ENCODE peak calls at places on chromosomes 3 and 15, in five cellular contexts. X is A549, V is tibial artery, Z is heart left ventricle, A is left lung. P is an unnamed sample. For H3K4me1, the result is how much of the 10 kb centered on the place peaks cover.

GRCh38 chr3:106765342-106765741 is 611.9 kb upstream of the CCDC54 start:
- DNase-seq in X (no peak), V (no peak), Z (no peak), A (no peak), P (no peak)

GRCh38 chr3:168885028-168885427 is 778.5 kb downstream of the MECOM start:
- DNase-seq in X (no peak), V (no peak), Z (no peak), A (no peak), P (no peak)

GRCh38 chr3:113783463-113783862 is 36.6 kb downstream of the ATP6V1A start:
- DNase-seq in X (peak), V (no peak), Z (no peak), A (no peak), P (no peak)

GRCh38 chr15:50909044-50909342 is 510 bp downstream of the AP4E1 start:
- DNase-seq in X (no peak), V (no peak), Z (no peak), A (no peak), P (no peak)

GRCh38 chr15:40696228-40696627 is 1.3 kb downstream of the RAD51 start:
- DNase-seq in X (no peak), V (no peak), Z (no peak), A (no peak), P (no peak)

GRCh38 chr3:99365979-99366378 is 272.4 kb upstream of the COL8A1 start:
- DNase-seq in X (no peak), V (no peak), Z (no peak), A (no peak), P (no peak)

GRCh38 chr15:51024735-51025453 is 69.8 kb downstream of the TNFAIP8L3 start:
- DNase-seq in X (no peak), V (no peak), Z (no peak), A (no peak), P (no peak)

GRCh38 chr3:40574661-40575060 is 49.9 kb downstream of the ZNF621 start:
- DNase-seq in X (no peak), V (no peak), Z (no peak), A (no peak), P (no peak)

GRCh38 chr3:114941626-114942309 is 205.3 kb downstream of the ZBTB20 start:
- DNase-seq in X (no peak), V (no peak), Z (no peak), A (no peak), P (no peak)

GRCh38 chr3:129985113-129985512 is 10.6 kb downstream of the TRH start:
- DNase-seq in X (no peak), V (no peak), Z (no peak), A (no peak), P (peak)

GRCh38 chr3:51381333-51381705 is 3.8 kb upstream of the MANF start:
- DNase-seq in X (no peak), V (no peak), Z (no peak), A (no peak), P (no peak)

DNA sequence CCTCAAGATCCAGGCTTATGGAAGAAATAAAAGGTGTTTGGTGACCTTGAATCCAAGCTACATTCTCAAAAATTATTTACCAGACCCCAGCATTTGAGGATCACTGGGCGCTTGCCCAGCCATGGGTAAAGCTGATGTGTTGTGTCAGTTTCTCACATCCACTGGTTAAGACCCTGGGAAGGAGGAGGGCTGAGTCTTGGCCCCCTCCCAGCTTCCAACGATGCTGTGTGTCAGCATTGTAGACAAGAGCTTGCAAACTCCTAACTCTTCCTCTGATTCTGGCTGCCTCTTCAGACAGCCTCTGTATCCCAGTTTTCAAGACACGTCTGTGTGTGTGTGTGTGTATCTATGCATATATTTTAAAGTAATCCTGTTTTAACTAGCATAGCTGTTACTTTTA is 157.4 kb upstream of the LRRN1 start:
- DNase-seq in X (no peak), V (no peak), Z (no peak), A (no peak), P (no peak)
- H3K4me3 ChIP-seq in X (no peak), V (no peak), Z (no peak), A (no peak), P (no peak)

GRCh38 chr15:89075846-89076245 is 12.4 kb upstream of the ABHD2 start:
- DNase-seq in X (no peak), V (no peak), Z (no peak), A (no peak), P (no peak)

GRCh38 chr15:89077750-89078149 is 10.5 kb upstream of the ABHD2 start:
- DNase-seq in X (no peak), V (no peak), Z (no peak), A (no peak), P (no peak)

GRCh38 chr15:89081878-89082277 is 6.4 kb upstream of the ABHD2 start:
- DNase-seq in X (no peak), V (no peak), Z (no peak), A (no peak), P (no peak)

GRCh38 chr15:89075121-89075640 is 13.1 kb upstream of the ABHD2 start:
- DNase-seq in X (no peak), V (no peak), Z (no peak), A (no peak), P (no peak)

GRCh38 chr15:89078831-89079810 is 9.1 kb upstream of the ABHD2 start:
- DNase-seq in X (no peak), V (no peak), Z (no peak), A (no peak), P (no peak)
- H3K4me1 ChIP-seq in X (under half), V (under half), Z (under half), A (under half), P (under half)

DNA sequence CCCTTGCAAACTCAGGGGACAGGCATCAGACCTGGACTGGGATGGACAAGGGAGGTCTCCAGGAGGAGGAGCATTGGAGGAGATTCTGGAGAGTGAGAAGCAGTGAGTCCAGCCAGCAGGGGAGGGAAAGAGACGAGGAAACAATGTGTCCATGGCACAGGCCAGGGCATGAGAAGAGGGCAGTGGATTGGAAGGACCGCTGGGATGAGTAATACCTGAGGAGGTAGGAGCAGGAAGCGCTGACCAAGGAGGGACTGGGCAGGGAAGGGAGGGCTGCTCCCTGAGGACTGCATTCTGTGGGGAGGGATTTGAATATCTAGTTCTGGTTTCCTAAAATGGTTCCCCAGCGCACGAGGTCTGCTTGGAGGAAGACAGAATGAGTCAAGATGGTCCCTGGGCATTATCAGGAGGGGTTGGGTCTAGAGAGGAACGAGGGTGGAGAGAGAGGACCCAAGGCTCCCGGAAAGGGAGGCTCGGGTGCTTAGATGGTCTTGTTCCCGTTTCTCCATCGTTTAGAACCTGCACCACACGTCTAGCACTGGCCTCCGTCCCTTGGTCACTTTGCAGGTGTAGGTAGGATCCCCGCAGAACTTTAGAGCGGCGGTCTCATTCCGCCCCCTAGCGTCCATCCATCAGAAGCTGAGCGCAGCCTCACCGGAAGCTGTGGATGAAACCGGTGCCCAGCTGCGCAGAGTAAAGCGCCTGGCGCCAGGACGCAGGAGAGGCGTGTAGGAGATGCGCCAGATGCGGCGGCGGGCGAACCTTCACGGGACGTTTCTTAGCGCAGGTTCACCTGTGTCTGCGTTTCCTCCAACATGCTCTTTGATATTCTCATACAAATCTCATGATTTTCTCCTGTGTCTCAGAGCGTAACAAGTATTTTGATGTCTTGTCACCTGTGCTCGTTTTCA is 190.7 kb upstream of the NDN start:
- DNase-seq in X (peak), V (no peak), Z (peak), A (no peak), P (peak)
- TF ChIP-seq CTCF in X (peak), V (peak), Z (peak), A (peak), P (peak)

DNA sequence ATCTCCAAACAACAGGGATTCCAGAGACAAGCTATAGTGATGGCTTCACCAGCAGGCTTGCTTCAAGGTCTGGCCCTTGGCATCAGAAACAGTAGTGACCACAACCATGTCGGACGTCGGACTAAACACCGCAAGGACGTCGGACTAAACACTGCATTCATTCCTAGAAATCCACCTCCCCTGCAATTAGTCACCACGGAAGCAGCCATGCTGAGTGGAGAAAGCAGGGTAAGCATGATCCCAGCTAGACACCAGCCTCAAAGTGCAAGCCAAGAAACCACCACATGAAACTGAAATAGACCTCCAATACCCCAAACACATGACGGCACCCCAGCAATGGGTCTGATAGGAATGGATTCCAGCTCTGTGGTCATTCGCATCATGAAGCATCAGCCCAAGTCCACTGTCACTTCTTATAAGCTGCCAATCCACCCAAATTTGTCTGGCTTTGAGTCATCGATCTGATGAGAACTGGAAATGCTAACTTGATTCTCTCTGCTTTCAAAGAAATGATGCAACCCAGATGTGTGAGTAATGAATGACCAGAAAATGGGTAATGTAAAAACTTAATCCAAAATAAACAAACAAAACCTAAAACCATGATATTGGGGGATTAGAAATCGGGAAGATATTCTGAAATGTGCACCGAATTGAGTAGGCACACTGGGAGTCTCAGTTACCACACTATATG is 348.3 kb upstream of the TMCO5A start:
- DNase-seq in X (no peak), V (no peak), Z (no peak), A (no peak), P (no peak)
- H3K4me3 ChIP-seq in X (no peak), V (no peak), Z (no peak), A (no peak), P (no peak)

GRCh38 chr3:49781415-49782199 is 4.7 kb downstream of the IP6K1 start:
- DNase-seq in X (no peak), V (no peak), Z (no peak), A (no peak), P (no peak)
- H3K4me1 ChIP-seq in X (under half), V (half or more), Z (under half), A (under half), P (half or more)

GRCh38 chr3:16828815-16829214 is 55.9 kb upstream of the PLCL2 start:
- DNase-seq in X (peak), V (no peak), Z (no peak), A (no peak), P (no peak)
- TF ChIP-seq CTCF in X (peak), V (no peak), Z (no peak), A (no peak), P (peak)